ENCODE peak calls at places on chromosomes 11 and 22, in seven cellular contexts. E, G, V, J, H, F and M are unnamed samples.

GRCh38 chr11:109320595-109320994 is 101.4 kb upstream of the C11orf87 start:
- DNase-seq in J (no peak), V (no peak), G (no peak), H (no peak), E (no peak), F (no peak), M (no peak)

GRCh38 chr22:42273855-42274451 is 3.5 kb upstream of the TCF20 start:
- DNase-seq in J (no peak), V (no peak), G (no peak), E (no peak), F (no peak), H (no peak), M (no peak)

GRCh38 chr11:24781288-24781687 is 284.4 kb downstream of the LUZP2 start:
- DNase-seq in F (no peak), E (no peak), H (peak; percentile 49), G (no peak), V (no peak), J (no peak), M (no peak)

GRCh38 chr11:77392842-77393241 is 81.1 kb downstream of the PAK1 start:
- DNase-seq in H (no peak), F (no peak), J (no peak), E (no peak), G (no peak), V (peak; percentile 88), M (no peak)

GRCh38 chr11:72349616-72350218 is 84.6 kb downstream of the CLPB start:
- DNase-seq in H (no peak), J (no peak), V (no peak), G (no peak), E (no peak), F (no peak), M (no peak)

GRCh38 chr11:121894581-121894980 is 221.4 kb downstream of the BLID start:
- DNase-seq in V (no peak), H (no peak), E (no peak), F (no peak), G (no peak), J (no peak), M (no peak)

GRCh38 chr22:30400159-30400558 is 3.3 kb downstream of the SEC14L2 start:
- DNase-seq in J (no peak), G (no peak), F (no peak), H (no peak), V (no peak), E (no peak), M (no peak)

GRCh38 chr11:65651589-65652510 is 10.9 kb downstream of the RELA start:
- DNase-seq in H (no peak), J (peak; percentile 15), G (peak; percentile 64), F (no peak), E (no peak), V (peak; percentile 84), M (peak; percentile 64)

GRCh38 chr22:49577168-49578060 is 250.3 kb downstream of the BRD1 start:
- DNase-seq in V (no peak), J (no peak), G (no peak), H (no peak), E (no peak), F (no peak), M (no peak)

GRCh38 chr22:42920101-42920820 is 63.2 kb upstream of the ARFGAP3 start:
- DNase-seq in V (no peak), H (no peak), E (no peak), F (no peak), G (no peak), J (no peak), M (no peak)

GRCh38 chr11:109644158-109644557 is 222.2 kb downstream of the C11orf87 start:
- DNase-seq in V (no peak), J (no peak), G (no peak), E (no peak), H (no peak), F (no peak), M (no peak)

GRCh38 chr11:83990160-83990733 is 704.1 kb upstream of the CCDC90B start:
- DNase-seq in E (no peak), J (no peak), V (no peak), F (no peak), H (no peak), G (no peak), M (no peak)

GRCh38 chr22:20153945-20154344 is 3.1 kb upstream of the CCDC188 start:
- DNase-seq in E (no peak), V (no peak), F (no peak), J (no peak), H (no peak), G (no peak), M (no peak)

GRCh38 chr22:24001314-24001713 is 3.9 kb downstream of the GSTT4 start:
- DNase-seq in F (no peak), H (no peak), V (no peak), J (no peak), E (peak; percentile 5), G (no peak), M (no peak)

GRCh38 chr11:27525824-27526516 is 19.4 kb upstream of the LIN7C start:
- DNase-seq in F (no peak), E (no peak), G (no peak), J (no peak), V (no peak), H (no peak), M (no peak)

GRCh38 chr11:29224739-29225384 is 792.0 kb downstream of the KCNA4 start:
- DNase-seq in F (no peak), E (peak; percentile 27), V (no peak), G (no peak), J (no peak), H (no peak), M (no peak)

GRCh38 chr11:126405906-126406305 is 50.4 kb downstream of the ST3GAL4 start:
- DNase-seq in V (no peak), F (no peak), J (no peak), H (no peak), E (no peak), G (no peak), M (peak; percentile 75)

GRCh38 chr11:118914178-118914918 is 11.4 kb downstream of the BCL9L start:
- DNase-seq in H (no peak), E (no peak), F (no peak), V (peak; percentile 54), J (peak; percentile 55), G (no peak), M (peak; percentile 79)

GRCh38 chr11:65426839-65427690 is 4.5 kb downstream of the NEAT1 start:
- DNase-seq in V (peak; percentile 65), H (peak; percentile 75), G (peak; percentile 68), J (peak; percentile 40), F (peak; percentile 75), E (no peak), M (peak; percentile 45)

GRCh38 chr11:116422556-116422955 is 350.2 kb downstream of the BUD13 start:
- DNase-seq in J (no peak), H (no peak), G (no peak), V (no peak), E (no peak), F (no peak), M (no peak)

GRCh38 chr22:35541254-35541748 is 670 bp downstream of the RASD2 start:
- DNase-seq in F (no peak), E (no peak), G (no peak), J (no peak), V (peak; percentile 20), H (no peak), M (no peak)

GRCh38 chr22:17777005-17777716 is 2.9 kb upstream of the BID start:
- DNase-seq in V (peak; percentile 44), J (peak; percentile 79), F (peak; percentile 69), E (no peak), H (peak; percentile 81), G (peak; percentile 75), M (no peak)

GRCh38 chr22:46806789-46807188 is 44.3 kb downstream of the TBC1D22A start:
- DNase-seq in J (no peak), E (no peak), V (no peak), H (peak; percentile 38), G (no peak), F (no peak), M (no peak)
- H3K27me3 ChIP-seq in J (no peaks in the 10 kb centered on the region), E (no peaks in the 10 kb centered on the region), V (no peaks in the 10 kb centered on the region), H (no peaks in the 10 kb centered on the region), G (no peaks in the 10 kb centered on the region), F (no peaks in the 10 kb centered on the region), M (no peaks in the 10 kb centered on the region)

GRCh38 chr11:2699185-2699530 is 636 bp downstream of the KCNQ1OT1 start:
- DNase-seq in E (no peak), F (peak; percentile 63), J (peak; percentile 24), V (peak; percentile 46), H (no peak), G (peak; percentile 36), M (peak; percentile 62)

GRCh38 chr11:2697871-2698270 is 1.9 kb downstream of the KCNQ1OT1 start:
- DNase-seq in V (no peak), E (no peak), F (no peak), J (no peak), H (no peak), G (peak; percentile 6), M (no peak)

GRCh38 chr11:2699531-2700414 is at the start of gene KCNQ1OT1:
- DNase-seq in E (peak; percentile 63), H (peak; percentile 88), G (peak; percentile 91), F (peak; percentile 93), J (peak; percentile 94), V (peak; percentile 92), M (peak; percentile 88)

GRCh38 chr11:2700415-2701211 is 819 bp upstream of the KCNQ1OT1 start:
- DNase-seq in E (no peak), J (peak; percentile 74), V (peak; percentile 55), H (peak; percentile 53), F (peak; percentile 81), G (peak; percentile 76), M (peak; percentile 66)

DNA sequence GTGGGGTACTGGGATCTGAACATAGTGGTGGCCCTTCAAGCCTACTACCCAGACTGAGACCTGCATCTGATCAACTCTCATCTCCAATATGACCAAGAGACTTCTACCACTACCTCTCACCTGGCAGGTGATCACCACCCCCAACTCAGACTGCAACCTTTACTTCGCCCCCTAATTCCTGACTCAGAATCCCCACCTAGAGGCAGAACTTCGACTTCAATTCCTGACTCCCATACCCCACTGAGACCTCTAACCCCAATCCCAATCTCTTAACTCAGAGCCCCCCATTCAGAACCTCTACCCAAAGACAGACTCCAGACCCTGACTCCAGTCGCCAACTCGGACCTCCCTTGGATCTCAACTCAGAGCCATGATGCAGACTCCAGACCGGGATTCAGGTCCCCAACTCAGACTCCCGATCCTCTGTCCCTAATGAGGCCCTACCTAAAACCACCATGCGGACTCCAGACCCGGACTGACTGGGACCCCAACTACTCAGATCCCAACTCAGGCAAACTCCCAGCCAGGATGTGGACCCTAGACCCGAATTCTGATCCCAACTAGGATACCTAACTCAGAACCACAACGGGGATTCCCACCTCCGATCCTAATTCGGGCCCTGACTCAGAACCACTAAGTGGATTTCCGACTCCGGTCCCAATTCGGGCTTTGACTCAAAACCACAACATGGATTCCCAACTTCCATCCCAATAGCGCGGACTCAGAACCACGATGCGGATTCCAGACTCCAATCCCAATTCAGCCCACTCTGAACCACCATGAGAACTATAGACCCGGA is 1.2 kb downstream of the KCNQ1OT1 start:
- DNase-seq in E (no peak), J (no peak), V (no peak), G (peak; percentile 4), F (peak; percentile 35), H (no peak), M (peak; percentile 26)
- H3K27me3 ChIP-seq in E (peaks cover 51% of the 10 kb centered on the region), J (no peaks in the 10 kb centered on the region), V (no peaks in the 10 kb centered on the region), G (no peaks in the 10 kb centered on the region), F (no peaks in the 10 kb centered on the region), H (no peaks in the 10 kb centered on the region), M (no peaks in the 10 kb centered on the region)

GRCh38 chr11:11069741-11070550 is 212.1 kb upstream of the ZBED5 start:
- DNase-seq in G (no peak), V (no peak), E (no peak), J (no peak), H (no peak), F (no peak), M (no peak)
- H3K27me3 ChIP-seq in G (no peaks in the 10 kb centered on the region), V (no peaks in the 10 kb centered on the region), E (no peaks in the 10 kb centered on the region), J (no peaks in the 10 kb centered on the region), H (no peaks in the 10 kb centered on the region), F (no peaks in the 10 kb centered on the region), M (no peaks in the 10 kb centered on the region)

GRCh38 chr11:44315947-44316387 is 6.0 kb upstream of the ALX4 start:
- DNase-seq in J (no peak), F (no peak), E (no peak), H (no peak), V (no peak), G (no peak), M (no peak)
- H3K27me3 ChIP-seq in J (peaks cover 6% of the 10 kb centered on the region), F (no peaks in the 10 kb centered on the region), E (peaks cover 100% of the 10 kb centered on the region), H (peaks cover 97% of the 10 kb centered on the region), V (peaks cover 7% of the 10 kb centered on the region), G (peaks cover 100% of the 10 kb centered on the region), M (peaks cover 100% of the 10 kb centered on the region)